ENCODE peak calls at places on chromosome 20, in five cellular contexts. K is stimulated activated CD4-positive, alpha-beta T cell treated with anti-CD3 and anti-CD28 coated beads, Interleukin-1b, Interleukin-23, amount 100 ng/mL, for 48 hours; X is Jurkat, Clone E6-1; C is left cardiac atrium; F is GM12892. Z is an unnamed sample.

GRCh38 chr20:12210591-12210990 is 292.9 kb downstream of the BTBD3 start:
- DNase-seq in K (no peak), X (no peak), C (no peak), F (no peak), Z (no peak)

GRCh38 chr20:36346256-36346655 is 40.1 kb downstream of the DLGAP4 start:
- DNase-seq in K (no peak), X (no peak), C (no peak), F (no peak), Z (no peak)

GRCh38 chr20:33835773-33836172 is 24.6 kb downstream of the CHMP4B start:
- DNase-seq in K (no peak), X (no peak), C (peak; percentile 33), F (no peak), Z (no peak)

GRCh38 chr20:2751868-2752630 is 48.4 kb downstream of the CPXM1 start:
- DNase-seq in K (peak; percentile 43), X (no peak), C (no peak), F (no peak), Z (no peak)

GRCh38 chr20:38766071-38766470 is 17.8 kb downstream of the ACTR5 start:
- DNase-seq in K (no peak), X (no peak), C (no peak), F (no peak), Z (no peak)

GRCh38 chr20:49825521-49826033 is 12.9 kb downstream of the SLC9A8 start:
- DNase-seq in K (no peak), X (no peak), C (no peak), F (no peak), Z (no peak)

GRCh38 chr20:17693534-17694001 is 6.2 kb upstream of the BANF2 start:
- DNase-seq in K (no peak), X (no peak), C (no peak), F (no peak), Z (no peak)

GRCh38 chr20:44209691-44210421 is 715 bp downstream of the OSER1 start:
- DNase-seq in K (no peak), X (no peak), C (peak; percentile 37), F (no peak), Z (no peak)

GRCh38 chr20:32018269-32019155 is 8.3 kb downstream of the CCM2L start:
- DNase-seq in K (peak; percentile 40), X (no peak), C (peak; percentile 74), F (peak; percentile 64), Z (no peak)

GRCh38 chr20:41213150-41213820 is 75.9 kb downstream of the PLCG1 start:
- DNase-seq in K (no peak), X (no peak), C (no peak), F (no peak), Z (no peak)

GRCh38 chr20:59441860-59442810 is 141.7 kb downstream of the EDN3 start:
- DNase-seq in K (no peak), X (peak; percentile 7), C (no peak), F (no peak), Z (no peak)

GRCh38 chr20:44618318-44618731 is 33.2 kb downstream of the ADA start:
- DNase-seq in K (peak; percentile 21), X (no peak), C (no peak), F (no peak), Z (no peak)

GRCh38 chr20:584375-585301 is 25.5 kb downstream of the TCF15 start:
- DNase-seq in K (peak; percentile 47), X (peak; percentile 25), C (no peak), F (no peak), Z (no peak)

GRCh38 chr20:48706116-48706656 is 121.6 kb downstream of the PREX1 start:
- DNase-seq in K (no peak), X (no peak), C (no peak), F (no peak), Z (no peak)

GRCh38 chr20:50242863-50243609 is 52.4 kb downstream of the CEBPB start:
- DNase-seq in K (no peak), X (no peak), C (no peak), F (no peak), Z (no peak)

GRCh38 chr20:35134900-35135299 is 12.2 kb downstream of the EDEM2 start:
- DNase-seq in K (no peak), X (no peak), C (peak; percentile 58), F (no peak), Z (no peak)

GRCh38 chr20:31845300-31845863 is at the start of gene FOXS1:
- DNase-seq in K (no peak), X (no peak), C (peak; percentile 77), F (no peak), Z (no peak)

GRCh38 chr20:24987244-24987643 is 5.3 kb downstream of the APMAP start:
- DNase-seq in K (peak; percentile 36), X (no peak), C (no peak), F (no peak), Z (no peak)

GRCh38 chr20:21027569-21027968 is 78.6 kb downstream of the LINC00237 start:
- DNase-seq in K (no peak), X (peak; percentile 16), C (no peak), F (no peak), Z (no peak)

GRCh38 chr20:57388953-57389694 is 2.1 kb upstream of the RBM38 start:
- DNase-seq in K (peak; percentile 63), X (no peak), C (peak; percentile 87), F (peak; percentile 73), Z (no peak)

GRCh38 chr20:38537176-38537575 is 43.8 kb upstream of the ADIG start:
- DNase-seq in K (no peak), X (no peak), C (no peak), F (no peak), Z (no peak)

GRCh38 chr20:47576516-47577033 is 74.9 kb downstream of the NCOA3 start:
- DNase-seq in K (no peak), X (no peak), C (peak; percentile 59), F (peak; percentile 36), Z (peak; percentile 46)

GRCh38 chr20:53161073-53161472 is 188.9 kb downstream of the TSHZ2 start:
- DNase-seq in K (no peak), X (no peak), C (no peak), F (no peak), Z (no peak)

GRCh38 chr20:43431120-43431519 is 26.6 kb upstream of the SRSF6 start:
- DNase-seq in K (no peak), X (no peak), C (no peak), F (no peak), Z (no peak)

GRCh38 chr20:46994341-46994740 is 99.7 kb downstream of the EYA2 start:
- DNase-seq in K (peak; percentile 81), X (peak; percentile 12), C (no peak), F (peak; percentile 62), Z (peak; percentile 69)

GRCh38 chr20:40241944-40242343 is 447.1 kb downstream of the MAFB start:
- DNase-seq in K (no peak), X (no peak), C (no peak), F (no peak), Z (no peak)

GRCh38 chr20:10219993-10220750 is 1.5 kb downstream of the SNAP25 start:
- DNase-seq in K (no peak), X (no peak), C (no peak), F (no peak), Z (no peak)

GRCh38 chr20:2402271-2402980 is 21.7 kb downstream of the TGM6 start:
- DNase-seq in K (no peak), X (peak; percentile 25), C (no peak), F (no peak), Z (no peak)

Z was measured in GM12878.